ENCODE peak calls at places on chromosomes 6 and 20, in nine cellular contexts. One of them, this sample, is unnamed.

GRCh38 chr20:17790308-17790707 is 90.5 kb downstream of the BANF2 start:
- DNase-seq in GM04504: no peak
- DNase-seq in HepG2: no peak
- DNase-seq in GM04503: no peak
- DNase-seq in ureter: no peak
- DNase-seq in hypothalamus: no peak
- DNase-seq in M059J: no peak
- DNase-seq in HTR-8/SVneo: no peak
- DNase-seq in T-cell: no peak
- DNase-seq in this sample: no peak

GRCh38 chr6:16543491-16543890 is 217.8 kb downstream of the ATXN1 start:
- DNase-seq in M059J: no peak
- DNase-seq in GM04503: no peak
- DNase-seq in T-cell: no peak
- DNase-seq in HepG2: no peak
- DNase-seq in ureter: no peak
- DNase-seq in GM04504: no peak
- DNase-seq in hypothalamus: no peak
- DNase-seq in HTR-8/SVneo: no peak
- DNase-seq in this sample: peak; percentile 92

GRCh38 chr6:80210618-80211017 is 104.1 kb downstream of the BCKDHB start:
- DNase-seq in HTR-8/SVneo: no peak
- DNase-seq in hypothalamus: no peak
- DNase-seq in GM04503: no peak
- DNase-seq in HepG2: no peak
- DNase-seq in T-cell: no peak
- DNase-seq in M059J: no peak
- DNase-seq in GM04504: no peak
- DNase-seq in ureter: no peak
- DNase-seq in this sample: peak; percentile 6

GRCh38 chr6:3308106-3308505 is 49.4 kb downstream of the PSMG4 start:
- DNase-seq in GM04504: no peak
- DNase-seq in T-cell: no peak
- DNase-seq in HTR-8/SVneo: no peak
- DNase-seq in M059J: no peak
- DNase-seq in hypothalamus: no peak
- DNase-seq in ureter: no peak
- DNase-seq in HepG2: no peak
- DNase-seq in GM04503: no peak
- DNase-seq in this sample: no peak

GRCh38 chr6:36387440-36388303 is at the start of gene ETV7:
- DNase-seq in M059J: peak; percentile 75
- DNase-seq in GM04504: no peak
- DNase-seq in HTR-8/SVneo: no peak
- DNase-seq in ureter: no peak
- DNase-seq in GM04503: no peak
- DNase-seq in HepG2: no peak
- DNase-seq in hypothalamus: no peak
- DNase-seq in T-cell: peak; percentile 10
- DNase-seq in this sample: no peak

GRCh38 chr6:116983375-116983774 is 106.3 kb downstream of the RFX6 start:
- DNase-seq in T-cell: no peak
- DNase-seq in HepG2: no peak
- DNase-seq in GM04504: no peak
- DNase-seq in hypothalamus: no peak
- DNase-seq in M059J: no peak
- DNase-seq in HTR-8/SVneo: no peak
- DNase-seq in ureter: no peak
- DNase-seq in GM04503: no peak
- DNase-seq in this sample: no peak

GRCh38 chr6:52346503-52346902 is 15.4 kb upstream of the PAQR8 start:
- DNase-seq in GM04504: no peak
- DNase-seq in HepG2: no peak
- DNase-seq in GM04503: no peak
- DNase-seq in ureter: no peak
- DNase-seq in M059J: peak; percentile 36
- DNase-seq in hypothalamus: no peak
- DNase-seq in T-cell: no peak
- DNase-seq in HTR-8/SVneo: no peak
- DNase-seq in this sample: no peak

GRCh38 chr20:17969884-17970409 is 1.1 kb downstream of the MGME1 start:
- DNase-seq in T-cell: no peak
- DNase-seq in HTR-8/SVneo: no peak
- DNase-seq in GM04504: no peak
- DNase-seq in GM04503: no peak
- DNase-seq in HepG2: peak; percentile 71
- DNase-seq in ureter: peak; percentile 48
- DNase-seq in hypothalamus: no peak
- DNase-seq in M059J: peak; percentile 86
- DNase-seq in this sample: peak; percentile 73

GRCh38 chr6:54196905-54197304 is 85.7 kb downstream of the MLIP start:
- DNase-seq in GM04503: no peak
- DNase-seq in GM04504: no peak
- DNase-seq in HTR-8/SVneo: no peak
- DNase-seq in T-cell: no peak
- DNase-seq in hypothalamus: no peak
- DNase-seq in HepG2: no peak
- DNase-seq in M059J: no peak
- DNase-seq in ureter: no peak
- DNase-seq in this sample: no peak

GRCh38 chr6:136440187-136440582 is 110.0 kb downstream of the MAP7 start:
- DNase-seq in HepG2: no peak
- DNase-seq in M059J: no peak
- DNase-seq in HTR-8/SVneo: no peak
- DNase-seq in GM04503: no peak
- DNase-seq in GM04504: no peak
- DNase-seq in ureter: no peak
- DNase-seq in hypothalamus: no peak
- DNase-seq in T-cell: no peak
- DNase-seq in this sample: no peak

GRCh38 chr20:13546497-13547131 is 92.1 kb downstream of the TASP1 start:
- DNase-seq in hypothalamus: peak; percentile 4
- DNase-seq in ureter: peak; percentile 84
- DNase-seq in M059J: peak; percentile 78
- DNase-seq in HTR-8/SVneo: peak; percentile 41
- DNase-seq in T-cell: peak; percentile 46
- DNase-seq in HepG2: peak; percentile 83
- DNase-seq in GM04504: peak; percentile 40
- DNase-seq in GM04503: no peak
- DNase-seq in this sample: peak; percentile 80

GRCh38 chr6:9252784-9253183 is 817.4 kb upstream of the SLC35B3 start:
- DNase-seq in HTR-8/SVneo: no peak
- DNase-seq in GM04503: no peak
- DNase-seq in T-cell: no peak
- DNase-seq in M059J: no peak
- DNase-seq in ureter: no peak
- DNase-seq in hypothalamus: no peak
- DNase-seq in GM04504: no peak
- DNase-seq in HepG2: no peak
- DNase-seq in this sample: no peak

GRCh38 chr6:28165566-28165965 is 23.9 kb downstream of the ZKSCAN8 start:
- DNase-seq in HTR-8/SVneo: no peak
- DNase-seq in HepG2: no peak
- DNase-seq in T-cell: no peak
- DNase-seq in GM04504: no peak
- DNase-seq in GM04503: no peak
- DNase-seq in hypothalamus: no peak
- DNase-seq in ureter: no peak
- DNase-seq in M059J: no peak
- DNase-seq in this sample: no peak

GRCh38 chr6:57021086-57021720 is 25.3 kb upstream of the KIAA1586 start:
- DNase-seq in GM04504: peak; percentile 19
- DNase-seq in hypothalamus: no peak
- DNase-seq in ureter: no peak
- DNase-seq in GM04503: no peak
- DNase-seq in M059J: peak; percentile 65
- DNase-seq in HTR-8/SVneo: peak; percentile 69
- DNase-seq in T-cell: no peak
- DNase-seq in HepG2: peak; percentile 46
- DNase-seq in this sample: peak; percentile 82

GRCh38 chr20:62740286-62741141 is 31.9 kb downstream of the NTSR1 start:
- DNase-seq in hypothalamus: no peak
- DNase-seq in HTR-8/SVneo: peak; percentile 94
- DNase-seq in GM04503: peak; percentile 35
- DNase-seq in M059J: peak; percentile 99
- DNase-seq in ureter: no peak
- DNase-seq in GM04504: peak; percentile 46
- DNase-seq in T-cell: peak; percentile 70
- DNase-seq in HepG2: peak; percentile 54
- DNase-seq in this sample: peak; percentile 54

GRCh38 chr6:25553502-25553901 is 98.5 kb upstream of the SCGN start:
- DNase-seq in T-cell: no peak
- DNase-seq in HepG2: no peak
- DNase-seq in hypothalamus: no peak
- DNase-seq in GM04504: peak; percentile 34
- DNase-seq in HTR-8/SVneo: no peak
- DNase-seq in ureter: no peak
- DNase-seq in M059J: no peak
- DNase-seq in GM04503: no peak
- DNase-seq in this sample: no peak

GRCh38 chr6:109081516-109081915 is 13.1 kb downstream of the SESN1 start:
- DNase-seq in HTR-8/SVneo: no peak
- DNase-seq in GM04504: no peak
- DNase-seq in HepG2: no peak
- DNase-seq in T-cell: no peak
- DNase-seq in hypothalamus: no peak
- DNase-seq in ureter: no peak
- DNase-seq in M059J: no peak
- DNase-seq in GM04503: no peak
- DNase-seq in this sample: no peak

GRCh38 chr20:39874049-39874893 is 814.8 kb downstream of the MAFB start:
- DNase-seq in GM04504: peak; percentile 71
- DNase-seq in hypothalamus: peak; percentile 1
- DNase-seq in ureter: peak; percentile 69
- DNase-seq in T-cell: no peak
- DNase-seq in M059J: peak; percentile 96
- DNase-seq in HTR-8/SVneo: peak; percentile 53
- DNase-seq in HepG2: peak; percentile 55
- DNase-seq in GM04503: no peak
- DNase-seq in this sample: peak; percentile 54

GRCh38 chr6:154986787-154987235 is 8.3 kb upstream of the TIAM2 start:
- DNase-seq in hypothalamus: no peak
- DNase-seq in T-cell: no peak
- DNase-seq in HepG2: no peak
- DNase-seq in M059J: no peak
- DNase-seq in GM04503: no peak
- DNase-seq in HTR-8/SVneo: no peak
- DNase-seq in ureter: no peak
- DNase-seq in GM04504: no peak
- DNase-seq in this sample: no peak

GRCh38 chr6:16200231-16200941 is 38.0 kb upstream of the GMPR start:
- DNase-seq in GM04503: no peak
- DNase-seq in GM04504: no peak
- DNase-seq in T-cell: no peak
- DNase-seq in HepG2: no peak
- DNase-seq in ureter: no peak
- DNase-seq in M059J: no peak
- DNase-seq in HTR-8/SVneo: no peak
- DNase-seq in hypothalamus: no peak
- DNase-seq in this sample: peak; percentile 40

GRCh38 chr20:6142348-6142993 is 19.6 kb upstream of the FERMT1 start:
- DNase-seq in HTR-8/SVneo: peak; percentile 54
- DNase-seq in GM04503: no peak
- DNase-seq in HepG2: peak; percentile 70
- DNase-seq in M059J: peak; percentile 62
- DNase-seq in T-cell: no peak
- DNase-seq in GM04504: peak; percentile 20
- DNase-seq in ureter: peak; percentile 67
- DNase-seq in hypothalamus: no peak
- DNase-seq in this sample: peak; percentile 52

GRCh38 chr20:40416274-40416673 is 272.8 kb downstream of the MAFB start:
- DNase-seq in hypothalamus: no peak
- DNase-seq in HepG2: no peak
- DNase-seq in T-cell: no peak
- DNase-seq in M059J: peak; percentile 68
- DNase-seq in GM04503: no peak
- DNase-seq in ureter: no peak
- DNase-seq in GM04504: no peak
- DNase-seq in HTR-8/SVneo: no peak
- DNase-seq in this sample: peak; percentile 60

GRCh38 chr6:108030223-108030622 is 44.3 kb downstream of the OSTM1 start:
- DNase-seq in T-cell: no peak
- DNase-seq in M059J: no peak
- DNase-seq in ureter: no peak
- DNase-seq in hypothalamus: no peak
- DNase-seq in HepG2: peak; percentile 40
- DNase-seq in HTR-8/SVneo: no peak
- DNase-seq in GM04504: no peak
- DNase-seq in GM04503: no peak
- DNase-seq in this sample: no peak

GRCh38 chr20:63121246-63121645 is 94.7 kb downstream of the YTHDF1 start:
- DNase-seq in GM04504: no peak
- DNase-seq in HTR-8/SVneo: no peak
- DNase-seq in T-cell: no peak
- DNase-seq in ureter: no peak
- DNase-seq in M059J: no peak
- DNase-seq in hypothalamus: no peak
- DNase-seq in GM04503: no peak
- DNase-seq in HepG2: no peak
- DNase-seq in this sample: no peak

GRCh38 chr20:33796263-33796906 is 14.8 kb upstream of the CHMP4B start:
- DNase-seq in T-cell: no peak
- DNase-seq in M059J: no peak
- DNase-seq in HTR-8/SVneo: no peak
- DNase-seq in GM04504: no peak
- DNase-seq in HepG2: no peak
- DNase-seq in hypothalamus: no peak
- DNase-seq in GM04503: no peak
- DNase-seq in ureter: peak; percentile 80
- DNase-seq in this sample: peak; percentile 23